ENCODE peak calls at places on chromosomes 3 and 15, in five cellular contexts. B is putamen; I is thoracic aorta; W is T-helper 1 cell; F is CD8-positive, alpha-beta T cell. N is an unnamed sample.

GRCh38 chr15:68626739-68627138 is 47.9 kb downstream of the CORO2B start:
- DNase-seq in F (no peak), I (no peak), W (no peak), B (no peak), N (no peak)

GRCh38 chr3:33054100-33055097 is 42.5 kb downstream of the GLB1 start:
- DNase-seq in W (no peak), I (no peak), F (no peak), B (no peak), N (no peak)

GRCh38 chr3:58237940-58238681 is 519 bp downstream of the ABHD6 start:
- DNase-seq in B (peak; percentile 70), W (peak; percentile 14), I (no peak), F (no peak), N (peak; percentile 37)

GRCh38 chr3:180252683-180253082 is 215.9 kb upstream of the PEX5L start:
- DNase-seq in W (no peak), B (no peak), F (no peak), I (no peak), N (no peak)

GRCh38 chr15:90435652-90436337 is 47.8 kb downstream of the IQGAP1 start:
- DNase-seq in I (no peak), B (no peak), W (no peak), F (no peak), N (no peak)

GRCh38 chr3:126557761-126558160 is 971 bp downstream of the C3orf22 start:
- DNase-seq in B (no peak), I (no peak), F (no peak), W (no peak), N (peak; percentile 20)

GRCh38 chr3:124174463-124174862 is 182.5 kb upstream of the ROPN1 start:
- DNase-seq in B (no peak), F (no peak), I (no peak), W (no peak), N (peak; percentile 12)

GRCh38 chr3:74532446-74532845 is 82.0 kb downstream of the CNTN3 start:
- DNase-seq in I (no peak), F (no peak), B (no peak), W (no peak), N (peak; percentile 48)

GRCh38 chr3:185549111-185549510 is 3.3 kb downstream of the LIPH start:
- DNase-seq in B (peak; percentile 64), F (no peak), I (peak; percentile 74), W (no peak), N (peak; percentile 95)

GRCh38 chr15:45642203-45642932 is 7.5 kb downstream of the SQOR start:
- DNase-seq in B (no peak), I (no peak), F (no peak), W (no peak), N (peak; percentile 69)

GRCh38 chr3:14657579-14657978 is 6.0 kb downstream of the CCDC174 start:
- DNase-seq in I (no peak), W (no peak), F (no peak), B (no peak), N (no peak)

GRCh38 chr15:64096486-64097431 is 977 bp downstream of the SNX1 start:
- DNase-seq in I (no peak), W (no peak), B (no peak), F (no peak), N (peak; percentile 67)

GRCh38 chr3:134242649-134243637 is 7.7 kb downstream of the RYK start:
- DNase-seq in I (no peak), B (no peak), W (no peak), F (no peak), N (peak; percentile 71)

GRCh38 chr15:56719774-56720555 is 13.3 kb downstream of the ZNF280D start:
- DNase-seq in F (no peak), W (no peak), B (no peak), I (no peak), N (peak; percentile 12)

GRCh38 chr3:4740397-4741105 is 238.7 kb upstream of the BHLHE40 start:
- DNase-seq in B (no peak), F (no peak), I (no peak), W (no peak), N (no peak)

GRCh38 chr3:117688583-117688982 is 979.0 kb downstream of the TUSC7 start:
- DNase-seq in W (no peak), I (no peak), F (no peak), B (no peak), N (no peak)

GRCh38 chr3:187454416-187454815 is 86.2 kb downstream of the RTP4 start:
- DNase-seq in B (no peak), F (no peak), W (no peak), I (no peak), N (no peak)

GRCh38 chr3:3800076-3800448 is 831 bp downstream of the LRRN1 start:
- DNase-seq in W (no peak), F (no peak), I (no peak), B (no peak), N (peak; percentile 78)

GRCh38 chr3:12759693-12760565 is 870 bp upstream of the TMEM40 start:
- DNase-seq in F (no peak), B (no peak), W (no peak), I (no peak), N (no peak)

GRCh38 chr3:128317698-128318231 is 148.9 kb downstream of the DNAJB8 start:
- DNase-seq in B (no peak), I (no peak), F (no peak), W (no peak), N (no peak)

GRCh38 chr15:48442011-48442410 is 110.8 kb downstream of the DUT start:
- DNase-seq in F (no peak), I (no peak), B (no peak), W (no peak), N (no peak)

GRCh38 chr3:149969945-149970715 is 565 bp downstream of the PFN2 start:
- DNase-seq in W (peak; percentile 65), F (peak; percentile 59), B (peak; percentile 69), I (no peak), N (peak; percentile 89)

GRCh38 chr3:194508486-194509449 is 22.0 kb upstream of the ATP13A3 start:
- DNase-seq in B (no peak), I (no peak), W (no peak), F (no peak), N (no peak)

GRCh38 chr3:188309437-188310269 is 155.7 kb downstream of the LPP start:
- DNase-seq in I (no peak), W (no peak), B (no peak), F (no peak), N (no peak)

GRCh38 chr3:117059054-117059989 is 349.7 kb downstream of the TUSC7 start:
- DNase-seq in F (no peak), B (peak; percentile 61), I (no peak), W (no peak), N (peak; percentile 43)

GRCh38 chr15:70495988-70496387 is 267.4 kb downstream of the UACA start:
- DNase-seq in B (no peak), W (no peak), I (no peak), F (no peak), N (no peak)

GRCh38 chr3:132749786-132750185 is 27.6 kb upstream of the NPHP3 start:
- DNase-seq in F (no peak), W (no peak), B (no peak), I (no peak), N (no peak)